ENCODE peak calls at places on chromosomes 2 and 18, in ten cellular contexts. T is A549, V is AG04450, F is RWPE2, Q is left lung, X is uterus, B is fibroblast of the aortic adventitia, R is HFF-Myc, W is dorsolateral prefrontal cortex, A is H9. Y is an unnamed sample.

GRCh38 chr2:111666160-111666559 is 217.8 kb downstream of the ANAPC1 start:
- DNase-seq in F (no peak), W (no peak), V (no peak), B (no peak), Q (no peak), A (no peak), T (no peak), R (no peak), X (no peak), Y (no peak)

GRCh38 chr18:3984163-3984757 is 470.8 kb downstream of the DLGAP1 start:
- DNase-seq in A (no peak), Q (no peak), X (no peak), B (no peak), F (no peak), V (no peak), W (no peak), T (no peak), R (no peak), Y (no peak)

GRCh38 chr2:218033208-218033589 is 30.4 kb upstream of the TNS1 start:
- DNase-seq in R (no peak), F (no peak), Q (no peak), T (no peak), B (no peak), X (no peak), W (no peak), A (peak), V (no peak), Y (no peak)

GRCh38 chr2:11753886-11754704 is 7.7 kb downstream of the LPIN1 start:
- DNase-seq in R (no peak), B (peak), V (no peak), F (no peak), A (no peak), Q (no peak), W (no peak), T (peak), X (no peak), Y (no peak)

GRCh38 chr2:136207030-136207623 is 89.2 kb upstream of the CXCR4 start:
- DNase-seq in V (no peak), F (no peak), R (no peak), A (no peak), B (no peak), W (no peak), X (no peak), T (no peak), Q (peak), Y (no peak)

GRCh38 chr18:50114448-50114847 is 80.5 kb downstream of the MYO5B start:
- DNase-seq in B (no peak), X (no peak), T (no peak), Q (no peak), W (no peak), R (no peak), V (no peak), F (no peak), A (no peak), Y (no peak)

GRCh38 chr2:41410011-41410410 is 637.8 kb upstream of the PKDCC start:
- DNase-seq in W (no peak), R (no peak), A (no peak), Q (no peak), X (no peak), T (no peak), V (no peak), F (no peak), B (no peak), Y (no peak)

GRCh38 chr2:58428286-58428552 is 187.1 kb upstream of the FANCL start:
- DNase-seq in B (no peak), Q (no peak), T (peak), W (no peak), V (no peak), R (no peak), F (no peak), X (no peak), A (peak), Y (no peak)

GRCh38 chr2:208103616-208104015 is 20.7 kb downstream of the CRYGD start:
- DNase-seq in F (no peak), A (no peak), X (no peak), T (no peak), R (no peak), W (no peak), B (no peak), V (no peak), Q (no peak), Y (no peak)

GRCh38 chr2:37602702-37603101 is 68.7 kb downstream of the CDC42EP3 start:
- DNase-seq in A (no peak), X (no peak), F (no peak), V (no peak), Q (no peak), R (no peak), B (no peak), T (no peak), W (no peak), Y (no peak)

GRCh38 chr2:148674063-148675020 is 29.8 kb downstream of the EPC2 start:
- DNase-seq in W (no peak), Q (no peak), T (peak), B (no peak), V (peak), A (peak), X (no peak), F (no peak), R (no peak), Y (no peak)

GRCh38 chr2:157751462-157752058 is 122.9 kb upstream of the ACVR1C start:
- DNase-seq in W (no peak), A (peak), F (no peak), T (no peak), V (no peak), R (no peak), X (no peak), B (peak), Q (no peak), Y (peak)

GRCh38 chr2:216023055-216023648 is 9.8 kb upstream of the MREG start:
- DNase-seq in R (no peak), B (peak), V (no peak), F (no peak), W (no peak), Q (no peak), T (peak), X (no peak), A (peak), Y (no peak)

GRCh38 chr2:170362895-170363582 is 185.1 kb downstream of the MYO3B start:
- DNase-seq in V (no peak), B (no peak), W (no peak), Q (no peak), X (no peak), F (no peak), A (no peak), R (no peak), T (no peak), Y (no peak)

GRCh38 chr2:32745191-32745590 is 117.3 kb downstream of the TTC27 start:
- DNase-seq in Q (no peak), B (no peak), R (no peak), X (no peak), V (peak), A (no peak), T (no peak), F (no peak), W (no peak), Y (no peak)

GRCh38 chr2:161990741-161991140 is 83.3 kb downstream of the DPP4 start:
- DNase-seq in V (peak), R (peak), W (no peak), F (no peak), T (no peak), X (no peak), B (peak), A (no peak), Q (no peak), Y (no peak)

GRCh38 chr18:25288340-25288955 is 63.5 kb downstream of the ZNF521 start:
- DNase-seq in F (no peak), X (no peak), Q (no peak), R (no peak), V (no peak), T (no peak), W (no peak), B (no peak), A (no peak), Y (no peak)

GRCh38 chr2:194750926-194751325 is 906.1 kb upstream of the SLC39A10 start:
- DNase-seq in F (no peak), A (no peak), W (no peak), X (no peak), T (no peak), B (no peak), Q (no peak), R (no peak), V (no peak), Y (no peak)

GRCh38 chr2:185245216-185245615 is 493.4 kb upstream of the FSIP2 start:
- DNase-seq in Q (no peak), R (no peak), W (no peak), B (no peak), X (no peak), F (no peak), V (no peak), A (no peak), T (no peak), Y (no peak)

GRCh38 chr2:152369176-152369860 is 34.3 kb downstream of the FMNL2 start:
- DNase-seq in W (no peak), A (no peak), V (peak), Q (no peak), T (no peak), F (no peak), B (peak), X (no peak), R (peak), Y (no peak)

GRCh38 chr2:109343460-109343859 is 214.5 kb downstream of the SH3RF3 start:
- DNase-seq in R (no peak), X (no peak), B (no peak), F (no peak), V (no peak), A (no peak), T (no peak), W (no peak), Q (no peak), Y (no peak)

GRCh38 chr2:100870652-100871531 is 51.0 kb downstream of the NPAS2 start:
- DNase-seq in F (no peak), R (no peak), T (no peak), B (no peak), A (peak), Q (no peak), X (no peak), V (no peak), W (no peak), Y (no peak)
- TF ChIP-seq CTCF in F (peak), R (peak), T (peak), B (peak), A (peak), Q (no peak), X (no peak), V (peak), W (no peak), Y (peak)

GRCh38 chr18:10142496-10143160 is 228.8 kb downstream of the VAPA start:
- DNase-seq in T (peak), V (no peak), A (no peak), Q (no peak), R (no peak), F (no peak), X (no peak), B (peak), W (no peak), Y (no peak)
- TF ChIP-seq CTCF in T (no peak), V (no peak), A (no peak), Q (no peak), R (no peak), F (no peak), X (no peak), B (no peak), W (no peak), Y (no peak)

GRCh38 chr2:854460-854859 is 96.2 kb upstream of the SNTG2 start:
- DNase-seq in A (peak), B (no peak), W (no peak), F (no peak), R (no peak), X (peak), T (peak), Q (no peak), V (no peak), Y (no peak)
- TF ChIP-seq CTCF in A (peak), B (no peak), W (peak), F (no peak), R (peak), X (peak), T (peak), Q (peak), V (peak), Y (peak)

GRCh38 chr2:127453392-127454171 is 35.4 kb downstream of the PROC start:
- DNase-seq in V (no peak), W (no peak), R (no peak), A (peak), T (no peak), F (no peak), B (peak), X (no peak), Q (no peak), Y (no peak)
- TF ChIP-seq CTCF in V (no peak), W (peak), R (peak), A (peak), T (no peak), F (peak), B (peak), X (no peak), Q (no peak), Y (peak)

DNA sequence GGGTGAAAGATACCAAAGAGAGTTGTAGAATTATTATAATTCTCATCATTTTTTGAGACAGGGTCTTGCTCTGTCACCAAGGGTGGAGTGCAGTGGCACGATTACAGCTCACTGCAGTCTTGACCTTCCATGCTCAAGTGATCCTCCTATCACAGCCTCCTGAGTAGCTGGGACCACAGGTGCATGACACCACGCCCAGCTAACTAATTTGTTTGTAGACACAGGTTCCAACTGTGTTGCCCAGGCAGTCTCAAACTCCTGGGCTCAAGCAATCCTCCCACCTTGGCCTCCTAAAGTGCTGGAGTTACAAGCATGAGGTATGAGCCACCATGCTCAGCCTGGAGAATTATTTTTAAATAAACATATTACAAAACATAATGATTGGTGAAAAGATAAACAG is 92.8 kb upstream of the MSH6 start:
- DNase-seq in A (no peak), Q (no peak), B (no peak), F (no peak), V (no peak), X (no peak), T (no peak), R (no peak), W (no peak), Y (no peak)
- TF ChIP-seq CTCF in A (no peak), Q (no peak), B (no peak), F (no peak), V (no peak), X (no peak), T (no peak), R (no peak), W (no peak), Y (no peak)

Y was measured in chondrocyte.